ENCODE peak calls at places on chromosomes 16 and 17, in nine cellular contexts. S is A673; W is astrocyte of the spinal cord; E is NT2/D1; D is stimulated activated CD4-positive, alpha-beta T cell treated with anti-CD3 and anti-CD28 coated beads, Interleukin-1b, Interleukin-23, amount 100 ng/mL, for 1 hour; B is uterus; M is lung microvascular endothelial cell; H is activated naive CD4-positive, alpha-beta T cell treated with anti-CD3 and anti-CD28 coated beads, Interleukin-2, amount 50 U/mL, for 16 hours; P is left ventricle myocardium inferior. F is an unnamed sample.

GRCh38 chr17:66281671-66282369 is 20.6 kb upstream of the PRKCA start:
- DNase-seq in D (no peak), H (no peak), P (no peak), W (no peak), E (no peak), S (no peak), B (no peak), M (no peak), F (no peak)

GRCh38 chr16:27265982-27266381 is 2.6 kb downstream of the NSMCE1 start:
- DNase-seq in E (no peak), P (no peak), D (no peak), W (no peak), B (no peak), H (no peak), M (no peak), S (no peak), F (no peak)

GRCh38 chr17:15413101-15413750 is 54.2 kb downstream of the CDRT4 start:
- DNase-seq in W (no peak), H (no peak), P (no peak), M (no peak), S (no peak), B (no peak), D (no peak), E (no peak), F (no peak)

GRCh38 chr17:41648411-41649195 is 24.2 kb upstream of the KRT17 start:
- DNase-seq in P (peak), W (peak), M (peak), E (peak), H (peak), B (peak), D (peak), S (peak), F (peak)

GRCh38 chr16:77987772-77988171 is 34.6 kb upstream of the CLEC3A start:
- DNase-seq in P (no peak), M (no peak), E (no peak), B (no peak), H (no peak), W (no peak), S (no peak), D (no peak), F (no peak)

GRCh38 chr16:82580293-82580900 is 46.4 kb upstream of the CDH13 start:
- DNase-seq in S (peak), H (no peak), B (no peak), D (no peak), E (no peak), P (no peak), W (peak), M (peak), F (peak)

GRCh38 chr17:66964930-66965800 is 658 bp downstream of the CACNG4 start:
- DNase-seq in D (no peak), B (no peak), P (no peak), S (peak), M (peak), W (no peak), H (peak), E (no peak), F (no peak)

GRCh38 chr16:10349851-10350250 is 36.0 kb upstream of the ATF7IP2 start:
- DNase-seq in S (no peak), D (no peak), H (no peak), P (no peak), B (no peak), M (no peak), W (no peak), E (no peak), F (no peak)

GRCh38 chr17:38742431-38743308 is 5.5 kb downstream of the PCGF2 start:
- DNase-seq in M (peak), W (peak), E (no peak), P (no peak), H (no peak), S (peak), B (peak), D (no peak), F (peak)

GRCh38 chr17:44921122-44921882 is 6.0 kb upstream of the GFAP start:
- DNase-seq in D (no peak), M (no peak), S (no peak), H (no peak), P (peak), E (no peak), W (no peak), B (no peak), F (no peak)

GRCh38 chr16:50067290-50067853 is 1.6 kb downstream of the HEATR3 start:
- DNase-seq in M (peak), S (peak), E (peak), W (peak), D (no peak), P (no peak), B (peak), H (peak), F (peak)

GRCh38 chr16:6929868-6930267 is 402.8 kb upstream of the RBFOX1 start:
- DNase-seq in S (no peak), H (no peak), B (no peak), P (no peak), W (no peak), M (no peak), D (no peak), E (no peak), F (no peak)

GRCh38 chr17:81635973-81636504 is 873 bp downstream of the NPLOC4 start:
- DNase-seq in D (no peak), S (no peak), P (no peak), H (no peak), E (no peak), M (no peak), B (no peak), W (no peak), F (peak)

GRCh38 chr17:81309859-81310839 is 15.0 kb upstream of the SLC38A10 start:
- DNase-seq in W (no peak), D (no peak), P (no peak), H (no peak), E (no peak), B (no peak), S (no peak), M (no peak), F (no peak)

GRCh38 chr16:86664518-86665318 is 86.4 kb downstream of the FOXL1 start:
- DNase-seq in D (peak), E (no peak), W (peak), S (no peak), H (peak), P (no peak), B (no peak), M (peak), F (no peak)

GRCh38 chr16:29029168-29029994 is 44.5 kb downstream of the LAT start:
- DNase-seq in D (peak), E (peak), S (peak), P (no peak), M (peak), H (peak), W (peak), B (peak), F (no peak)

GRCh38 chr17:50003916-50004315 is 8.9 kb upstream of the DLX3 start:
- DNase-seq in P (no peak), E (no peak), M (no peak), H (no peak), B (no peak), S (no peak), W (no peak), D (no peak), F (no peak)

F was measured in SK-MEL-5.